ENCODE peak calls at places on chromosomes 11 and 22, in seven cellular contexts. D, J, R, C, Z, V and W are unnamed samples.

GRCh38 chr11:47533690-47534135 is 19.2 kb downstream of the CELF1 start:
- DNase-seq in D (no peak), J (no peak), R (no peak), C (no peak), Z (no peak), V (no peak), W (no peak)

GRCh38 chr11:116887909-116888556 is 50.6 kb upstream of the APOA1 start:
- DNase-seq in D (no peak), J (no peak), R (no peak), C (no peak), Z (peak; percentile 26), V (no peak), W (no peak)

GRCh38 chr11:63687845-63688244 is 6.5 kb downstream of the RTN3 start:
- DNase-seq in D (no peak), J (no peak), R (no peak), C (no peak), Z (no peak), V (no peak), W (no peak)

GRCh38 chr11:36098046-36098445 is 154.2 kb downstream of the LDLRAD3 start:
- DNase-seq in D (no peak), J (no peak), R (no peak), C (no peak), Z (no peak), V (no peak), W (no peak)

GRCh38 chr11:1234771-1235614 is 12.1 kb downstream of the MUC5B start:
- DNase-seq in D (peak; percentile 50), J (no peak), R (no peak), C (no peak), Z (no peak), V (no peak), W (no peak)

GRCh38 chr11:106399075-106399500 is 321.6 kb downstream of the AASDHPPT start:
- DNase-seq in D (peak; percentile 64), J (no peak), R (peak; percentile 52), C (no peak), Z (peak; percentile 28), V (no peak), W (peak; percentile 70)

GRCh38 chr22:20775342-20775895 is 1.5 kb downstream of the SERPIND1 start:
- DNase-seq in D (no peak), J (no peak), R (no peak), C (no peak), Z (no peak), V (no peak), W (no peak)

GRCh38 chr11:9530020-9530628 is 43.3 kb upstream of the WEE1 start:
- DNase-seq in D (no peak), J (no peak), R (no peak), C (no peak), Z (peak; percentile 35), V (peak; percentile 48), W (no peak)

GRCh38 chr22:27213766-27214581 is 556.6 kb downstream of the MIAT start:
- DNase-seq in D (peak; percentile 74), J (no peak), R (peak; percentile 65), C (no peak), Z (peak; percentile 70), V (no peak), W (peak; percentile 80)

GRCh38 chr11:80155412-80156017 is 714.7 kb upstream of the TENM4 start:
- DNase-seq in D (no peak), J (no peak), R (no peak), C (no peak), Z (no peak), V (peak; percentile 5), W (no peak)

GRCh38 chr11:83510530-83511449 is 224.6 kb upstream of the CCDC90B start:
- DNase-seq in D (no peak), J (no peak), R (no peak), C (no peak), Z (no peak), V (no peak), W (no peak)

GRCh38 chr11:84564180-84564866 is 1062.8 kb downstream of the DLG2 start:
- DNase-seq in D (no peak), J (peak; percentile 27), R (peak; percentile 36), C (no peak), Z (peak; percentile 67), V (peak; percentile 20), W (no peak)

GRCh38 chr11:69816671-69817070 is 2.5 kb downstream of the FGF3 start:
- DNase-seq in D (no peak), J (no peak), R (no peak), C (no peak), Z (no peak), V (no peak), W (no peak)

GRCh38 chr22:23365961-23366360 is 185.7 kb downstream of the BCR start:
- DNase-seq in D (no peak), J (no peak), R (no peak), C (no peak), Z (no peak), V (no peak), W (no peak)

GRCh38 chr11:102733232-102733875 is 8.6 kb upstream of the MMP8 start:
- DNase-seq in D (no peak), J (peak; percentile 79), R (peak; percentile 35), C (no peak), Z (peak; percentile 76), V (peak; percentile 67), W (no peak)

GRCh38 chr11:122556605-122557004 is 98.9 kb upstream of the UBASH3B start:
- DNase-seq in D (no peak), J (no peak), R (no peak), C (no peak), Z (peak; percentile 59), V (no peak), W (no peak)

GRCh38 chr11:68927280-68928107 is 23.8 kb downstream of the IGHMBP2 start:
- DNase-seq in D (no peak), J (peak; percentile 43), R (no peak), C (peak; percentile 42), Z (peak; percentile 60), V (no peak), W (no peak)

GRCh38 chr22:24500251-24500820 is 5.2 kb downstream of the UPB1 start:
- DNase-seq in D (no peak), J (no peak), R (no peak), C (no peak), Z (no peak), V (no peak), W (no peak)

GRCh38 chr11:1760351-1761109 is 3.2 kb downstream of the CTSD start:
- DNase-seq in D (peak; percentile 88), J (peak; percentile 86), R (peak; percentile 67), C (no peak), Z (peak; percentile 56), V (peak; percentile 55), W (peak; percentile 51)

GRCh38 chr11:9693801-9694553 is 30.1 kb downstream of the SWAP70 start:
- DNase-seq in D (no peak), J (no peak), R (no peak), C (no peak), Z (no peak), V (no peak), W (no peak)

GRCh38 chr11:64060861-64061444 is 25.2 kb downstream of the FLRT1 start:
- DNase-seq in D (no peak), J (peak; percentile 28), R (no peak), C (no peak), Z (peak; percentile 69), V (peak; percentile 89), W (peak; percentile 25)

DNA sequence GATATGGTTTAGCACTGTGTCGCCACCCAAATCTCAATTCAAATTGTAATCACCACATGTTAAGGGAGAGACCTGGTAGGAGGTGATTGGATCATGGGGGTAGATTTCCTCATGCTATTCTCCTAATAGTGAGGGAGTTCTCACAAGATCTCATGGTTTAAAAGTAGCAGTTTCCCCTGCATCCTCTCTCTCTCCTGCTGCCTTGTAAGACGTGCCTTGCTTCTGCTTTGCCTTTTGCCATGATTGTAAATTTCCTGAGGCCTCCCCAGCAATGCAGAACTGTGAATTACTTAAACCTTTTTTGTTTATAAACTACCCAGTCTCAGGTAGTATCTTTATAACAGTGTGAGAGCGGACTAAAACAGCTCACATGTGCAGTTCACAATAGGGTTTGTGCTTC is 1668.7 kb upstream of the RAG2 start:
- DNase-seq in D (no peak), J (no peak), R (no peak), C (no peak), Z (no peak), V (no peak), W (no peak)
- H3K9me3 ChIP-seq in D (peaks cover 4% of the 10 kb centered on the region), J (peaks cover 5% of the 10 kb centered on the region), R (no peaks in the 10 kb centered on the region), C (no peaks in the 10 kb centered on the region), Z (no peaks in the 10 kb centered on the region), V (no peaks in the 10 kb centered on the region), W (no peaks in the 10 kb centered on the region)

DNA sequence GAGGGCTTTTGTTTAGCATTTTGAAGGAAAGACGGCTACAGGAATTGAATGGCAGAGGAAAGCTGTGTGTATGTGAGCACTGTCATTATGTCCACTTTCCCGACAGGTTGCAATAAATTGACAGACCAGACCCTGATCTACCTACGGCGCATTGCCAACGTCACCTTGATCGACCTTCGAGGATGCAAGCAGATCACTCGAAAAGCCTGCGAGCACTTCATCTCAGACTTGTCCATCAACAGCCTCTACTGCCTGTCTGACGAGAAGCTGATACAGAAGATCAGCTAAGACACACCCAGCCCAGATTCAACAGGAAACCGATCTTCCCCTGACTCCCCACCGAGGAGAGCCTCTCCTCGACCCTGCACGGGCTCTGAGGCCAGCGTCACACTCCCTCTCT is 11.5 kb upstream of the GRK2 start:
- DNase-seq in D (peak; percentile 41), J (no peak), R (no peak), C (no peak), Z (no peak), V (no peak), W (no peak)
- H3K36me3 ChIP-seq in D (peaks cover 69% of the 10 kb centered on the region), J (peaks cover 76% of the 10 kb centered on the region), R (peaks cover 59% of the 10 kb centered on the region), C (peaks cover 51% of the 10 kb centered on the region), Z (no peaks in the 10 kb centered on the region), V (peaks cover 75% of the 10 kb centered on the region), W (no peaks in the 10 kb centered on the region)

GRCh38 chr22:42577623-42578240 is 24.0 kb downstream of the SERHL2 start:
- DNase-seq in D (no peak), J (no peak), R (no peak), C (no peak), Z (no peak), V (no peak), W (no peak)
- TF ChIP-seq POLR2A in D (no peak), J (no peak), R (no peak), C (no peak), Z (no peak), V (no peak), W (no peak)

GRCh38 chr11:134158023-134158422 is 65.7 kb downstream of the NCAPD3 start:
- DNase-seq in D (no peak), J (no peak), R (no peak), C (no peak), Z (no peak), V (no peak), W (no peak)

GRCh38 chr11:134155456-134155855 is 68.3 kb downstream of the NCAPD3 start:
- DNase-seq in D (no peak), J (no peak), R (no peak), C (no peak), Z (no peak), V (no peak), W (no peak)

GRCh38 chr11:134155946-134156865 is 67.6 kb downstream of the NCAPD3 start:
- DNase-seq in D (no peak), J (no peak), R (no peak), C (no peak), Z (no peak), V (no peak), W (no peak)

GRCh38 chr11:134157451-134157850 is 66.3 kb downstream of the NCAPD3 start:
- DNase-seq in D (no peak), J (no peak), R (no peak), C (no peak), Z (no peak), V (no peak), W (no peak)

DNA sequence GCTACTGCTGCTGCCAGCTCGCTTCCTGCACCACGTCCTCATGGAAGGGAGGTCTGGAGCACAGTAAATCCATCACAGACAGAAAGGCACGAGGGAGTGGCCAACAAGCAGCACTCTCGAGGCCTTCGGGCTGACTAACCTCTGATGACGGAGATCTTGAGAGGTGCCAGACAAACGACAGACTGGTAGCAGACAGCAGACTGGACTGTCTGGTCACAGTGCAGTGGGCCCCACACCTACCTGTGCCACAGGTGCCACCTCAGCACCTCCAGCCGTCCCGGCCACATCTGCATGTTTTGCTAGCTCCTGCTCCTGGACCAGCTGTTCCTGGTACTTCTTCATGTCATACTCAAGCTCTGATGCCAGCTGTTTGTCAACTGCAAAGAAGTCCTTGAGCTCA is 64.1 kb downstream of the NCAPD3 start:
- DNase-seq in D (no peak), J (no peak), R (no peak), C (no peak), Z (no peak), V (no peak), W (no peak)
- H3K9me3 ChIP-seq in D (no peaks in the 10 kb centered on the region), J (no peaks in the 10 kb centered on the region), R (no peaks in the 10 kb centered on the region), C (no peaks in the 10 kb centered on the region), Z (no peaks in the 10 kb centered on the region), V (no peaks in the 10 kb centered on the region), W (no peaks in the 10 kb centered on the region)